ENCODE peak calls at places on chromosomes 1 and 21, in ten cellular contexts. T is activated CD8-positive, alpha-beta memory T cell treated with anti-CD3 and anti-CD28 coated beads, Interleukin-2, amount 50 U/mL, for 4 hours; X is nucleus accumbens; V is activated CD4-positive, alpha-beta memory T cell treated with anti-CD3 and anti-CD28 coated beads for 36 hours; O is dorsolateral prefrontal cortex; Y is stimulated activated naive B cell treated with anti-CD40 and anti-IgM and Interleukin-4, amounts not matched to agents 10 μg/mL and 1 μg/mL and 100 μg/mL, for 72 hours; Z is lower lobe of right lung; Q is adrenal gland; U is activated CD4-positive, CD25-positive, alpha-beta regulatory T cell; R is stimulated activated CD8-positive, alpha-beta memory T cell treated with anti-CD3 and anti-CD28 coated beads, Interleukin-4, amount 100 ng/mL, for 24 hours. J is an unnamed sample.

GRCh38 chr1:39158330-39159086 is 46.0 kb upstream of the MACF1 start:
- DNase-seq in V (no peak), U (no peak), Y (no peak), R (no peak), T (no peak), O (no peak), X (no peak), Q (no peak), Z (peak), J (no peak)

GRCh38 chr1:117048431-117049133 is 11.5 kb upstream of the TTF2 start:
- DNase-seq in O (no peak), R (no peak), Z (peak), Q (no peak), U (no peak), Y (no peak), T (no peak), V (no peak), X (no peak), J (no peak)

GRCh38 chr1:115429884-115430283 is 91.8 kb upstream of the NGF start:
- DNase-seq in Y (no peak), Q (no peak), X (no peak), R (no peak), T (no peak), U (no peak), V (no peak), O (no peak), Z (no peak), J (no peak)

GRCh38 chr21:15741510-15741909 is 11.7 kb downstream of the USP25 start:
- DNase-seq in T (no peak), Y (no peak), Q (no peak), R (no peak), V (no peak), X (no peak), U (no peak), O (no peak), Z (no peak), J (no peak)

GRCh38 chr1:207868252-207868768 is 42.6 kb downstream of the CD34 start:
- DNase-seq in V (peak), R (no peak), X (no peak), T (peak), Z (peak), U (no peak), Q (peak), Y (no peak), O (no peak), J (peak)

GRCh38 chr1:228109962-228110488 is 926 bp upstream of the MRPL55 start:
- DNase-seq in U (no peak), X (no peak), Q (no peak), R (no peak), V (no peak), O (no peak), T (no peak), Y (no peak), Z (no peak), J (no peak)

GRCh38 chr1:4175566-4176405 is 275.7 kb upstream of the C1orf174 start:
- DNase-seq in V (no peak), O (peak), Q (no peak), Y (no peak), Z (no peak), T (no peak), U (no peak), X (no peak), R (no peak), J (no peak)

GRCh38 chr1:12177999-12178441 is 11.2 kb downstream of the TNFRSF1B start:
- DNase-seq in U (peak), V (peak), Q (no peak), T (peak), O (no peak), Z (peak), Y (no peak), X (no peak), R (peak), J (peak)